ENCODE peak calls at places on chromosomes 5 and 9, in seven cellular contexts. T is lower leg skin, N is heart left ventricle, R is ovary, I is body of pancreas, Q is esophagus squamous epithelium, G is uterus. Z is an unnamed sample.

GRCh38 chr9:124077915-124078572 is 66.5 kb downstream of the LHX2 start:
- DNase-seq in T (no peak), N (no peak), R (no peak), I (no peak), Q (no peak), G (no peak), Z (no peak)

GRCh38 chr9:104808030-104808614 is 44.2 kb downstream of the NIPSNAP3B start:
- DNase-seq in T (no peak), N (peak; percentile 36), R (peak; percentile 46), I (peak; percentile 55), Q (no peak), G (no peak), Z (peak; percentile 70)

GRCh38 chr9:93826905-93827544 is 128.1 kb downstream of the BARX1 start:
- DNase-seq in T (peak; percentile 53), N (no peak), R (no peak), I (no peak), Q (no peak), G (no peak), Z (no peak)

GRCh38 chr5:2753452-2754409 is 2.3 kb upstream of the IRX2 start:
- DNase-seq in T (no peak), N (no peak), R (no peak), I (no peak), Q (no peak), G (no peak), Z (no peak)

GRCh38 chr5:133849116-133849515 is 119.3 kb downstream of the C5orf15 start:
- DNase-seq in T (peak; percentile 75), N (no peak), R (no peak), I (no peak), Q (no peak), G (no peak), Z (no peak)

GRCh38 chr9:91867740-91868139 is 82.3 kb downstream of the ROR2 start:
- DNase-seq in T (no peak), N (no peak), R (no peak), I (no peak), Q (no peak), G (no peak), Z (no peak)

GRCh38 chr9:113403651-113404050 is 2.6 kb upstream of the ALAD start:
- DNase-seq in T (no peak), N (no peak), R (no peak), I (no peak), Q (no peak), G (no peak), Z (no peak)

GRCh38 chr5:14597080-14597479 is 15.5 kb downstream of the OTULINL start:
- DNase-seq in T (no peak), N (no peak), R (no peak), I (no peak), Q (no peak), G (no peak), Z (no peak)

GRCh38 chr5:149400304-149400703 is 21.2 kb upstream of the IL17B start:
- DNase-seq in T (peak; percentile 82), N (no peak), R (peak; percentile 27), I (no peak), Q (no peak), G (no peak), Z (no peak)

GRCh38 chr5:23506329-23507236 is 826 bp upstream of the PRDM9 start:
- DNase-seq in T (no peak), N (no peak), R (no peak), I (no peak), Q (no peak), G (no peak), Z (peak; percentile 0)

GRCh38 chr9:95511232-95511951 is 5.4 kb downstream of the PTCH1 start:
- DNase-seq in T (peak; percentile 94), N (peak; percentile 69), R (no peak), I (no peak), Q (no peak), G (peak; percentile 71), Z (peak; percentile 50)

GRCh38 chr5:83472508-83473343 is 1.2 kb downstream of the VCAN start:
- DNase-seq in T (peak; percentile 92), N (peak; percentile 42), R (peak; percentile 38), I (peak; percentile 25), Q (no peak), G (peak; percentile 33), Z (peak; percentile 36)

GRCh38 chr5:113259034-113259433 is 175.8 kb downstream of the TSSK1B start:
- DNase-seq in T (no peak), N (no peak), R (no peak), I (no peak), Q (no peak), G (no peak), Z (no peak)

GRCh38 chr5:76820491-76820890 is 1.7 kb downstream of the F2RL1 start:
- DNase-seq in T (no peak), N (no peak), R (no peak), I (no peak), Q (no peak), G (no peak), Z (no peak)

GRCh38 chr9:93786204-93786603 is 169.0 kb downstream of the BARX1 start:
- DNase-seq in T (no peak), N (no peak), R (no peak), I (no peak), Q (no peak), G (no peak), Z (no peak)

GRCh38 chr9:131738838-131739191 is 1.1 kb downstream of the RAPGEF1 start:
- DNase-seq in T (no peak), N (no peak), R (no peak), I (peak; percentile 52), Q (no peak), G (no peak), Z (no peak)

GRCh38 chr9:93205045-93205768 is 21.3 kb downstream of the WNK2 start:
- DNase-seq in T (no peak), N (peak; percentile 86), R (peak; percentile 67), I (no peak), Q (no peak), G (peak; percentile 62), Z (no peak)

GRCh38 chr9:137170486-137171148 is 766 bp upstream of the LRRC26 start:
- DNase-seq in T (no peak), N (no peak), R (no peak), I (no peak), Q (no peak), G (no peak), Z (no peak)

GRCh38 chr9:137169764-137170460 is at the start of gene LRRC26:
- DNase-seq in T (no peak), N (no peak), R (no peak), I (no peak), Q (no peak), G (no peak), Z (no peak)

GRCh38 chr9:137167752-137168574 is 1.9 kb downstream of the LRRC26 start:
- DNase-seq in T (no peak), N (no peak), R (no peak), I (no peak), Q (no peak), G (no peak), Z (peak; percentile 58)

GRCh38 chr9:137168575-137168906 is 1.3 kb downstream of the LRRC26 start:
- DNase-seq in T (no peak), N (no peak), R (no peak), I (no peak), Q (no peak), G (no peak), Z (no peak)

DNA sequence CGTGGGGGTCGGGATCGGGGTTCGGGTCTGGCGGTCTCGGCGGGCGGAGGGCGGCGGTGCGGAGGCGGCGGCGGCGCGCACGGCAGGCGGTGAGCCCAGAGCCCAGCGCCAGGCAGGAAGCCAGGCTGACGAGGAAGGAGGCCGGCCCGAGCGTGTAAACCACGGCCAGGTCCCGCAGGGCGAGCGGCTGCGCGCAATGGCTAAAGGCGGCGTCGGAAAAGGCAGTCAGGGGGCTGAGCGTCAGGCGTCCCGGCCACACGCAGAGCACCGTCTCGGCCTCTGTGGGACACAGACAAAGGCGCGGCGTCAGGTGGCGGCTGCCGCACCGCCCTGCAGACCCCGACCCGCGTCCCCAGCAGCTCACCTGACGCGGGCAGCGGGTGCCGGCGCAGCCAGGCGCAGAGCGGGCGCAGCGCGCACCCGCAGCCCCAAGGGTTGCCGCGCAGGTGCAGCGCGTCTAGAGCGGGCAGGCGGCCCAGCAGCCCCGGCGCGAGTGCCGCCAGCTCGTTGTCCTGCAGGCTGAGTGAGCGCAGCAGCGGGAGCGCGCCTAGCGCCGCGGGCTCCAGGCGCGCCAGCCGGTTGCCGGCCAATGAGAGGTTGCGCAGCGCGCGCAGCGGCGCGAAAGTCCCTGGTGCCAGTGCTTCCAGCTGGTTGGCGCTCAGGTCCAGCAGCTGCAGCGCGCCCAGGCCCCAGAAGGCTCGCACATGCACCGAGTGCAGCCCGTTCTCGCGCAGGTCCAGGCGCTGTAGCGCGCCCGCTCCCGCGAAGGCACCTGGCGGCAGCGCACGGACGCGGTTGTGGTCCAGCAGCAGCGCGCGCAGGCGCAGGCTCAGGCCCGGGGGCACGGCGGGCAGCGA is 716 bp downstream of the LRRC26 start:
- DNase-seq in T (no peak), N (no peak), R (no peak), I (peak; percentile 68), Q (no peak), G (no peak), Z (peak; percentile 72)
- TF ChIP-seq POLR2A in T (no peak), N (no peak), R (no peak), I (peak; percentile 15), Q (no peak), G (no peak), Z (no peak)

GRCh38 chr5:58454025-58454424 is 5.9 kb downstream of the PLK2 start:
- DNase-seq in T (no peak), N (no peak), R (no peak), I (no peak), Q (no peak), G (no peak), Z (no peak)
- TF ChIP-seq POLR2A in T (no peak), N (no peak), R (no peak), I (no peak), Q (no peak), G (no peak), Z (no peak)

GRCh38 chr9:98018347-98018746 is 35.2 kb downstream of the ANP32B start:
- DNase-seq in T (peak; percentile 59), N (no peak), R (no peak), I (no peak), Q (no peak), G (no peak), Z (no peak)
- TF ChIP-seq POLR2A in T (no peak), N (no peak), R (no peak), I (no peak), Q (no peak), G (no peak), Z (no peak)

DNA sequence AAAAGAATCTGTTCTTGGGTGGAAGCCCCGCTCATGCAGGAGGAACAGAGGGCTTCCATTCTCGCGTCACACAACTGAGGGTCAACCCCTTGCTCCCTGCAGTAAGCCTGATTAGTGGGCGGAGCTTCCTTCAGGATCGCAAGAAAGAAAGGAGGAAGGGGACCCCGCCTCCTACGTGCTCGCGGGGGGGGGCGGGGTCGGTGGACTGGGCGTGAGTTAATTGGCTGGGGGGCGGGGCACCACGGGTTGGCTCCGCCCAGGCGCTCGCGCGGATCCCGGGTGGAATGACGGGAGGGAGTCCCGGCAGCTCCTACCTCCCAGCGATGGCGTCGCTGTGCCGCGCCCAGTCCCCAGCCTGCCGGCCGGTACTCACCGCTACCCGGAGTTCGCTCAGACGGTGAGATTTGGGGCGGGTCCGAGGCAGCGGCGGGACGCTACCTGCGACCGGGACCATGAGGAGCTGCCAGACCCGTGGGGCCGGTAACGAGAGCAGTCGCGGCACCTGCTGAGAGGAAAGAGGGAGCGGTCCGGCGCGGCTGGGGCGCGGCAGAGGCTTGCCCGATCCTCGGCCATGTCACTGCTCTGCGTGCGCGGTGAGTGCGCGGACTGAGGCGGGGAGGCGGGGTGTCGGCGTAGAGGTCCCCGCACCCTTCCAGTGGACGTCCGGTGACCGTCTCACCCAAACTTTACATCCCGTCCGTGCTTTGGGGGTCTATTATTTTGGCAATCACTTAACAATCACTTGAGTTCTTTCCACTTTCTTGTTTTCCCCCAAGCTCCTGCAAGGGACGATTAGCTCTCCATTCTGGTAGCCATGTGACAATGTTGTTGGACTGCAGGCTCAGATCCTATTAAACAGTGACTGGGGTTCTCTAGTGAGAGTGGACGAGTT is at the start of gene UNC13B:
- DNase-seq in T (peak; percentile 99), N (peak; percentile 96), R (peak; percentile 97), I (peak; percentile 98), Q (peak; percentile 55), G (peak; percentile 96), Z (peak; percentile 88)
- TF ChIP-seq POLR2A in T (no peak), N (no peak), R (peak; percentile 61), I (peak; percentile 95), Q (peak; percentile 72), G (peak; percentile 75), Z (no peak)

Z was measured in erythroblast.